ENCODE peak calls at places on chromosomes 5 and 9, in eight cellular contexts. L, Z, Q, C, R, T, O and S are unnamed samples.

GRCh38 chr9:113957778-113958430 is 81.8 kb downstream of the ZNF618 start:
- DNase-seq in L (no peak), Z (peak; percentile 96), Q (peak; percentile 60), C (peak; percentile 28), R (no peak), T (no peak), O (no peak), S (no peak)

GRCh38 chr9:21709464-21710058 is 92.9 kb upstream of the MTAP start:
- DNase-seq in L (no peak), Z (peak; percentile 78), Q (no peak), C (peak; percentile 62), R (peak; percentile 39), T (peak; percentile 15), O (peak; percentile 20), S (no peak)

GRCh38 chr5:83025690-83026472 is 51.3 kb downstream of the TMEM167A start:
- DNase-seq in L (no peak), Z (no peak), Q (no peak), C (no peak), R (no peak), T (no peak), O (no peak), S (no peak)

GRCh38 chr5:179378441-179379271 is 33.4 kb upstream of the ADAMTS2 start:
- DNase-seq in L (no peak), Z (no peak), Q (peak; percentile 15), C (no peak), R (no peak), T (no peak), O (peak; percentile 16), S (no peak)

GRCh38 chr9:16870606-16871357 is at the start of gene BNC2:
- DNase-seq in L (peak; percentile 57), Z (peak; percentile 61), Q (no peak), C (peak; percentile 54), R (no peak), T (no peak), O (peak; percentile 47), S (no peak)

GRCh38 chr5:76765249-76765648 is 49.3 kb downstream of the F2R start:
- DNase-seq in L (no peak), Z (peak; percentile 85), Q (peak; percentile 59), C (no peak), R (no peak), T (no peak), O (no peak), S (no peak)

GRCh38 chr5:178450121-178450631 is 140.0 kb downstream of the COL23A1 start:
- DNase-seq in L (no peak), Z (no peak), Q (no peak), C (no peak), R (no peak), T (no peak), O (no peak), S (no peak)

GRCh38 chr5:172420215-172420934 is 34.0 kb downstream of the SH3PXD2B start:
- DNase-seq in L (no peak), Z (peak; percentile 99), Q (peak; percentile 61), C (no peak), R (no peak), T (no peak), O (no peak), S (peak; percentile 51)

GRCh38 chr9:93668261-93668871 is 92.0 kb downstream of the PHF2 start:
- DNase-seq in L (peak; percentile 12), Z (no peak), Q (no peak), C (no peak), R (no peak), T (no peak), O (no peak), S (no peak)

GRCh38 chr9:114501786-114502682 is 3.2 kb downstream of the WHRN start:
- DNase-seq in L (no peak), Z (no peak), Q (no peak), C (peak; percentile 37), R (peak; percentile 39), T (no peak), O (no peak), S (no peak)

GRCh38 chr5:151475378-151475777 is 28.0 kb downstream of the SLC36A1 start:
- DNase-seq in L (no peak), Z (no peak), Q (no peak), C (no peak), R (no peak), T (no peak), O (no peak), S (no peak)

GRCh38 chr5:119368238-119368630 is 12.4 kb downstream of the TNFAIP8 start:
- DNase-seq in L (no peak), Z (no peak), Q (no peak), C (no peak), R (no peak), T (no peak), O (peak; percentile 41), S (no peak)

GRCh38 chr9:71587576-71588362 is 180.5 kb downstream of the CEMIP2 start:
- DNase-seq in L (no peak), Z (no peak), Q (no peak), C (no peak), R (no peak), T (no peak), O (no peak), S (no peak)

GRCh38 chr5:476102-476813 is 33.3 kb downstream of the EXOC3 start:
- DNase-seq in L (no peak), Z (peak; percentile 15), Q (no peak), C (no peak), R (no peak), T (no peak), O (no peak), S (no peak)